ENCODE peak calls at places on chromosomes 11 and 22, in ten cellular contexts. C is prostate gland, T is esophagus muscularis mucosa, M is esophagus squamous epithelium, E is heart left ventricle, K is IMR-90, G is HepG2, V is transverse colon, D is Peyer's patch, B is A549. Z is an unnamed sample.

GRCh38 chr11:106208795-106209194 is 131.3 kb downstream of the AASDHPPT start:
- DNase-seq in C (no peak), T (no peak), M (no peak), E (no peak), K (no peak), G (peak; percentile 5), V (no peak), D (peak; percentile 70), B (no peak), Z (no peak)

GRCh38 chr22:45235101-45235777 is 5.5 kb downstream of the KIAA0930 start:
- DNase-seq in C (no peak), T (no peak), M (no peak), E (peak; percentile 63), K (no peak), G (no peak), V (peak; percentile 74), D (peak; percentile 86), B (no peak), Z (no peak)

GRCh38 chr22:43168416-43169309 is 17.3 kb downstream of the TSPO start:
- DNase-seq in C (no peak), T (no peak), M (no peak), E (peak; percentile 32), K (peak; percentile 32), G (no peak), V (no peak), D (no peak), B (no peak), Z (no peak)

GRCh38 chr11:15657264-15657663 is 542.5 kb downstream of the INSC start:
- DNase-seq in C (no peak), T (no peak), M (no peak), E (no peak), K (no peak), G (no peak), V (no peak), D (no peak), B (no peak), Z (no peak)

GRCh38 chr11:4095509-4096230 is 1.1 kb downstream of the RRM1 start:
- DNase-seq in C (no peak), T (no peak), M (no peak), E (no peak), K (peak; percentile 78), G (peak; percentile 44), V (no peak), D (no peak), B (peak; percentile 21), Z (peak; percentile 80)

GRCh38 chr11:850777-851762 is 8.4 kb downstream of the TSPAN4 start:
- DNase-seq in C (no peak), T (no peak), M (no peak), E (no peak), K (no peak), G (no peak), V (no peak), D (no peak), B (no peak), Z (no peak)

GRCh38 chr11:16591157-16591556 is 147.3 kb upstream of the C11orf58 start:
- DNase-seq in C (no peak), T (no peak), M (no peak), E (no peak), K (no peak), G (no peak), V (no peak), D (no peak), B (no peak), Z (no peak)

GRCh38 chr11:122209619-122210377 is 93.8 kb upstream of the BLID start:
- DNase-seq in C (no peak), T (no peak), M (no peak), E (peak; percentile 77), K (peak; percentile 88), G (no peak), V (peak; percentile 14), D (no peak), B (no peak), Z (peak; percentile 89)

GRCh38 chr22:48717076-48717810 is 1110.4 kb downstream of the BRD1 start:
- DNase-seq in C (no peak), T (no peak), M (no peak), E (no peak), K (no peak), G (no peak), V (no peak), D (no peak), B (no peak), Z (no peak)

GRCh38 chr11:77819921-77820564 is 479 bp downstream of the RSF1 start:
- DNase-seq in C (peak; percentile 26), T (no peak), M (no peak), E (peak; percentile 54), K (peak; percentile 27), G (peak; percentile 9), V (peak; percentile 53), D (peak; percentile 65), B (peak; percentile 39), Z (peak; percentile 88)

GRCh38 chr11:77820565-77821348 is at the start of the genes AAMDC and RSF1:
- DNase-seq in C (peak; percentile 99), T (peak; percentile 100), M (peak; percentile 95), E (peak; percentile 99), K (peak; percentile 99), G (peak; percentile 95), V (peak; percentile 99), D (peak; percentile 99), B (peak; percentile 92), Z (peak; percentile 100)

GRCh38 chr11:77821349-77821851 is 456 bp downstream of the AAMDC start:
- DNase-seq in C (peak; percentile 25), T (no peak), M (no peak), E (no peak), K (peak; percentile 40), G (peak; percentile 20), V (peak; percentile 27), D (peak; percentile 52), B (peak; percentile 18), Z (peak; percentile 21)

GRCh38 chr11:77815459-77815858 is 5.1 kb downstream of the RSF1 start:
- DNase-seq in C (no peak), T (no peak), M (no peak), E (no peak), K (no peak), G (no peak), V (no peak), D (no peak), B (no peak), Z (no peak)

GRCh38 chr11:77819411-77819920 is 1.1 kb downstream of the RSF1 start:
- DNase-seq in C (peak; percentile 89), T (peak; percentile 96), M (peak; percentile 39), E (peak; percentile 88), K (peak; percentile 88), G (peak; percentile 74), V (peak; percentile 89), D (peak; percentile 96), B (peak; percentile 78), Z (peak; percentile 83)
- TF ChIP-seq POLR2A in C (peak; percentile 80), T (no peak), M (peak; percentile 18), E (peak; percentile 76), K (no peak), G (no peak), V (peak; percentile 49), D (peak; percentile 82), B (peak; percentile 46), Z (no peak)

GRCh38 chr22:46436595-46437163 is 100.7 kb downstream of the CELSR1 start:
- DNase-seq in C (no peak), T (no peak), M (no peak), E (no peak), K (peak; percentile 63), G (no peak), V (no peak), D (no peak), B (no peak), Z (no peak)

GRCh38 chr22:46442217-46442853 is 95.1 kb downstream of the CELSR1 start:
- DNase-seq in C (no peak), T (no peak), M (no peak), E (no peak), K (no peak), G (no peak), V (no peak), D (no peak), B (no peak), Z (no peak)

GRCh38 chr22:46437990-46438389 is 99.4 kb downstream of the CELSR1 start:
- DNase-seq in C (no peak), T (no peak), M (no peak), E (no peak), K (no peak), G (no peak), V (no peak), D (no peak), B (no peak), Z (no peak)

GRCh38 chr22:46439576-46440465 is 97.6 kb downstream of the CELSR1 start:
- DNase-seq in C (peak; percentile 29), T (no peak), M (no peak), E (no peak), K (no peak), G (no peak), V (no peak), D (no peak), B (no peak), Z (no peak)

DNA sequence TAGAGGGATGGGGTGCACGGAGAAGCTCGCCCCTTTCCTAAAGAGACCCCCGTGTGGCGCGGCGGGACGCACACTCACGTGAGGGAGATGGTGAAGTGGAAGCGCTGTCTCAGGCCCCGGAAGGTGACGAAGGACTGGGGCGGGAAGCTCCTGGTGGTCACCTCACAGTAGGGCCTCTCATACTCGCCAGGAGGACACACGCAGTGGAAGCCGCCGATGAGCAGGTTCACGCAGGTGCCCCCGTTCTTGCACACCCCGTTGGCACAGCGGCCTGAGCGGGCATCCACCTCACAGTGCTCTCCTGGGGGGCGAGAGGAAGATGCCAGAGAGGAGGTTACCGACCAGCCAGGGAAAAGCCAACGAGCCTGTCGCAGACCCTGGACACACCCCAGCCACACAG is 98.3 kb downstream of the CELSR1 start:
- DNase-seq in C (no peak), T (no peak), M (no peak), E (no peak), K (no peak), G (no peak), V (no peak), D (no peak), B (no peak), Z (no peak)
- TF ChIP-seq POLR2A in C (no peak), T (no peak), M (no peak), E (no peak), K (no peak), G (no peak), V (no peak), D (no peak), B (no peak), Z (no peak)

DNA sequence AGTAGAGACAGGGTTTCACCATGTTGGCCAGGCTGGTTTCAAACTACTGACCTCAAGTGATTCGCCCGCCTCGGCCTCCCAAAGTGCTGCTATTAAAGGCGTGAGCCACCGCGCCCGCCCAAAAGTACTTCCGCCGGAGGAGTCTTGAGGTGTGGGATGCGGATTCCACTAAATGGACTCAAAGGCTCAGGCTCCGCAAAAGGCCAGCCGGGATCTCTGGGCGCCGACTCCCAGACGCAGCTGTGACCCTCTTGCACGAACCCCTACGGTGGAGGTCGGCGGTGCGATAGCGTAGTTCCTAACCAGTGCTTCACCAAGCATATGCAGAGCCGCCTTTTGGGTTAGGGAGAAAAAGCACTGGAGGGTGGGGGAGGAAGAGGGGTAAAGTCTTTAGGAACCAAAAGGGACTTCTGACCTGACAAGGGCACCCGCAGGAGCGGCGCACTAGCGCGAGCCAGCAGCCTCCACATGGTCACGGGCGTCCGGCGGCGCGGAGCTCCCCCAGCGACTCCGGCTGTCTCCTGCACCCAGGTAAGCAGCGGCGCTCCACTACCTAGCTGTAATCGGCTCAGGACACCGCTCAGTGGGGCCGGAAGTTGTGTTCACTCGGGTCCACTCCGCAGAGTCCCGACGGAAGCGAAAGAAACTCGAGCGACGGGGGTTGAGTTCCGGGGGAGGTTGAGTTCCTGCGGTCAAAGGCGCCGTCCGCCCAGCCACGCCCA is at the start of gene MRPL16:
- DNase-seq in C (peak; percentile 86), T (peak; percentile 95), M (peak; percentile 58), E (peak; percentile 89), K (peak; percentile 85), G (peak; percentile 87), V (peak; percentile 94), D (peak; percentile 96), B (peak; percentile 84), Z (peak; percentile 82)
- TF ChIP-seq POLR2A in C (peak; percentile 48), T (no peak), M (no peak), E (peak; percentile 48), K (no peak), G (peak; percentile 87), V (peak; percentile 79), D (peak; percentile 74), B (peak; percentile 78), Z (no peak)

GRCh38 chr11:46381836-46382643 is 571 bp downstream of the MDK start:
- DNase-seq in C (no peak), T (no peak), M (no peak), E (peak; percentile 29), K (no peak), G (no peak), V (no peak), D (no peak), B (no peak), Z (no peak)
- TF ChIP-seq POLR2A in C (no peak), T (no peak), M (no peak), E (no peak), K (no peak), G (no peak), V (no peak), D (no peak), B (no peak), Z (no peak)

Z was measured in lower leg skin.